ENCODE peak calls at places on chromosomes 16 and 17, in seven cellular contexts. N is breast epithelium; K is CD8-positive, alpha-beta memory T cell; W is lung; F is upper lobe of right lung; B is uterus; D is H1. C is an unnamed sample.
A peak's percentile ranks its signal among the peaks of the same experiment; 100 is the strongest.

GRCh38 chr17:31061678-31062077 is 33.1 kb upstream of the NF1 start:
- DNase-seq in F (no peak), N (no peak), D (peak; percentile 57), B (no peak), W (no peak), K (no peak), C (no peak)

GRCh38 chr16:30948956-30949654 is at the start of gene ORAI3:
- DNase-seq in F (peak; percentile 91), B (peak; percentile 72), W (peak; percentile 75), D (peak; percentile 79), N (peak; percentile 76), K (peak; percentile 63), C (no peak)

GRCh38 chr17:17815062-17815406 is 21.8 kb downstream of the SREBF1 start:
- DNase-seq in D (no peak), F (no peak), N (no peak), B (no peak), K (no peak), W (no peak), C (no peak)

GRCh38 chr16:3961449-3961849 is 80.9 kb upstream of the CREBBP start:
- DNase-seq in W (no peak), K (no peak), B (no peak), F (no peak), N (no peak), D (no peak), C (peak; percentile 29)

GRCh38 chr17:12040478-12040877 is 19.8 kb downstream of the MAP2K4 start:
- DNase-seq in B (no peak), N (no peak), F (no peak), K (no peak), W (no peak), D (no peak), C (no peak)

GRCh38 chr17:77042688-77043330 is 98.0 kb upstream of the SEC14L1 start:
- DNase-seq in K (no peak), D (no peak), B (no peak), N (no peak), W (no peak), F (no peak), C (no peak)

GRCh38 chr17:83119987-83120864 is 40.8 kb downstream of the METRNL start:
- DNase-seq in F (no peak), W (no peak), B (no peak), K (no peak), N (no peak), D (no peak), C (no peak)

GRCh38 chr16:71364306-71364705 is 5.8 kb downstream of the CALB2 start:
- DNase-seq in W (no peak), B (no peak), D (no peak), F (no peak), K (no peak), N (peak; percentile 12), C (no peak)

GRCh38 chr17:41308251-41308917 is 725 bp downstream of the KRTAP16-1 start:
- DNase-seq in B (no peak), W (no peak), N (peak; percentile 54), K (peak; percentile 95), D (no peak), F (peak; percentile 65), C (peak; percentile 72)

GRCh38 chr16:87734644-87735043 is 31.1 kb downstream of the KLHDC4 start:
- DNase-seq in D (no peak), B (no peak), N (no peak), K (no peak), W (no peak), F (no peak), C (no peak)

GRCh38 chr16:20952144-20952797 is 51.7 kb downstream of the LYRM1 start:
- DNase-seq in K (no peak), N (no peak), B (no peak), W (no peak), F (no peak), D (no peak), C (no peak)

GRCh38 chr16:79599837-79600635 is 501 bp downstream of the MAF start:
- DNase-seq in F (peak; percentile 85), D (peak; percentile 77), W (no peak), B (peak; percentile 69), K (no peak), N (peak; percentile 62), C (peak; percentile 65)

GRCh38 chr17:47741109-47741792 is 8.2 kb downstream of the TBX21 start:
- DNase-seq in N (no peak), B (no peak), W (peak; percentile 15), D (no peak), F (no peak), K (no peak), C (no peak)

GRCh38 chr17:6578491-6578890 is 22.1 kb upstream of the PITPNM3 start:
- DNase-seq in W (no peak), N (no peak), D (no peak), B (no peak), K (no peak), F (no peak), C (no peak)

GRCh38 chr17:42287305-42288077 is 807 bp upstream of the STAT5A start:
- DNase-seq in K (peak; percentile 68), N (no peak), W (no peak), F (peak; percentile 80), D (no peak), B (peak; percentile 53), C (no peak)

GRCh38 chr17:17723354-17724261 is 42.4 kb downstream of the RAI1 start:
- DNase-seq in B (no peak), F (no peak), K (no peak), D (peak; percentile 66), W (no peak), N (no peak), C (peak; percentile 55)

GRCh38 chr16:77834600-77834963 is 46.2 kb downstream of the VAT1L start:
- DNase-seq in B (no peak), D (no peak), K (no peak), N (no peak), W (no peak), F (no peak), C (no peak)

GRCh38 chr16:28140788-28141618 is 70.8 kb downstream of the XPO6 start:
- DNase-seq in W (peak; percentile 60), F (no peak), K (peak; percentile 92), D (no peak), B (no peak), N (no peak), C (no peak)

GRCh38 chr17:9324864-9325263 is 250.8 kb downstream of the STX8 start:
- DNase-seq in D (no peak), N (no peak), W (no peak), F (no peak), K (no peak), B (no peak), C (no peak)

GRCh38 chr17:66654341-66654740 is 180.6 kb upstream of the CACNG5 start:
- DNase-seq in D (no peak), K (no peak), B (no peak), W (no peak), N (no peak), F (no peak), C (no peak)

GRCh38 chr17:66654764-66655163 is 180.2 kb upstream of the CACNG5 start:
- DNase-seq in K (no peak), B (no peak), D (no peak), F (no peak), W (no peak), N (no peak), C (no peak)

GRCh38 chr17:66655461-66655860 is 179.5 kb upstream of the CACNG5 start:
- DNase-seq in K (no peak), F (no peak), D (no peak), N (no peak), B (no peak), W (no peak), C (no peak)

GRCh38 chr17:66652840-66653507 is 181.9 kb upstream of the CACNG5 start:
- DNase-seq in F (no peak), N (no peak), K (no peak), B (no peak), W (no peak), D (no peak), C (no peak)

DNA sequence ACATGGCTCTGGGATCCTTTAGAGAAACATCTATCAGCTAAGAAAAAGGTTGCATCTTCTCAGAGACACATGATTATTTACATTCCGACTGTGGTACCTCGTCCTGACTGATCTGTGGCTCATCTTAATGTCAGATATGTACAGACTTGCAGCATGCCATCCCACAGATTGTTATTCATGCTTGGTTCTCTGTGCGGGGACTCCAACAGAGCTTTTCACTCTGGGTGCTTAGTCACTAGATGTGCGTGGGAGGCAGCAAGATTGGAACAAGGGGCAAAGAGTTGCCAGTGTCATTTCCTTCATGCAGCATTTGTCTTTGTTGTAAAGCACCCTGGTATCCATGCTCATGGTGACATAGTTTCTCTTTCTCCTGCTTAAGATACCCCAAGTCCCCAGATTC is 179.1 kb upstream of the CACNG5 start:
- DNase-seq in K (no peak), F (no peak), D (no peak), W (no peak), N (no peak), B (no peak), C (peak; percentile 63)
- H3K27ac ChIP-seq in K (no peak overlapping the region), F (no peak overlapping the region), D (no peak overlapping the region), W (no peak overlapping the region), N (no peak overlapping the region), B (no peak overlapping the region), C (peak overlapping the region; percentile 9)

DNA sequence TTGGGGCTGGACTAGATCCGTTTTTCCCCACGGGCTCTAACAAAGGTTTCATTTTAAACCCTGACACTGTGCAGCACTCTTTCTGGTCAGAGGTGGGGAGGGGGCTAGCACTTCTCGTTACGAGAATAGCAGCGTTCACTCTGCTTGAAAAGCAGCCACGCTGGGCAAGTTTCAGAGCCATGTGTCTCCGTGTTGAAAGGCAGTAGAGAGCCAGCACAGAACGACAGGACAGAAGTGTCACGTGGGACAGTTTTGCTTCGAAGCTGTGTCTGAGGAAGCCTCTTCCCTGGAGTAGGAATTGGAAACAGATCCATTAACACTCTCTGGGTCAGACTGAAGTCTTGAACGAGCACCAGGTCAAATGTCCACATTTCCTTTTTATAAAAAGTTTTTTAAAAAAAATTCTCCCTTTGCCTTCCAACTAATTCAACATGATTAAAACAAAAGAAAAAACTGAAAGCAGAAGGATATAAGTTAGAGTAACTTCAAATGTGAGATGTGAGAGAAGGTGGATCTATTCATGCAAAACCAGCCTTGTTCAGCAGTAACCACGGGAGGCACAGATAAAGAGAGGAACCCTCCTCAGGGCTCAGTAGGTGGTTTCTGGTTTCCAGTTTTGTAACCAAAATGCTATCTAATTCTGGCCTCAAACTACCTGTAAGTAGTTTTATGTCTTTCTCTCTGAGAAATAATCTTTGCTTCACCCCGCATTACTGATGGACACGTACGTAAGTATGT is 65.0 kb downstream of the SMG6 start:
- DNase-seq in B (peak; percentile 40), N (no peak), W (no peak), D (no peak), F (no peak), K (no peak), C (peak; percentile 66)
- H3K27ac ChIP-seq in B (peak overlapping the region; percentile 98), N (peak overlapping the region; percentile 38), W (peak overlapping the region; percentile 24), D (no peak overlapping the region), F (peak overlapping the region; percentile 64), K (no peak overlapping the region), C (no peak overlapping the region)

DNA sequence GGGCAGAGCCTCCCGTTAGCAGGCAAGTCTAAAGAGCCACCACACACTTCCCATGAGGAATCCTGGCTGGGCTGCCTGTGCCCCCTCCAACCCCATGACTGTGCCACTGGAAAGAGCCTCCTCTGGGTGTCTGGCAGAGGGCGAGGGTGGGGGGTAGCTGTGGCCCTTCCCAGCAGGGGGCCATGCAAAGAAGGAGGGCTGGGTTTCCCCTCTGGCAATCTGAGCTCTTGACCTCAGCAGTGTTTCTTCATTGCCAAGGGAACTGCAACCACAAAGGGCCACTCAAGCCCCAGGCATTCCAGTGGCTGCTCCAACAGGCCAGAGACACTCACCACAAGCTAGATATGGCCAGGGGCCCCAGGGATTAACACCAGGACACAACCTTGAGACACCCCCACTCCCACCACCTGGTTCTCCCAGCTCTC is 1.7 kb upstream of the RRAD start:
- DNase-seq in K (no peak), W (peak; percentile 83), F (peak; percentile 82), N (no peak), D (no peak), B (no peak), C (no peak)
- H3K27ac ChIP-seq in K (no peak overlapping the region), W (peak overlapping the region; percentile 90), F (peak overlapping the region; percentile 79), N (peak overlapping the region; percentile 17), D (no peak overlapping the region), B (no peak overlapping the region), C (peak overlapping the region; percentile 51)

GRCh38 chr16:50538411-50539052 is 9.7 kb upstream of the NKD1 start:
- DNase-seq in W (no peak), B (no peak), N (no peak), D (no peak), F (no peak), K (no peak), C (no peak)
- H3K27ac ChIP-seq in W (no peak overlapping the region), B (no peak overlapping the region), N (no peak overlapping the region), D (no peak overlapping the region), F (no peak overlapping the region), K (no peak overlapping the region), C (no peak overlapping the region)